ENCODE peak calls at places on chromosomes 11 and 22, in four cellular contexts. F is SK-N-SH, D is WTC11, M is K562. B is an unnamed sample.

GRCh38 chr11:117950999-117951961 is 22.1 kb upstream of the TMPRSS13 start:
- DNase-seq in M (no peak), D (no peak), F (no peak), B (no peak)

GRCh38 chr11:78414321-78415051 is 3.1 kb downstream of the GAB2 start:
- DNase-seq in D (no peak), F (peak), M (peak), B (no peak)

GRCh38 chr11:68271023-68271780 is 571 bp downstream of the C11orf24 start:
- DNase-seq in M (peak), F (peak), D (peak), B (no peak)

GRCh38 chr11:57237204-57237681 is at the start of gene APLNR:
- DNase-seq in M (peak), F (no peak), D (no peak), B (no peak)

GRCh38 chr11:13260963-13261599 is 16.5 kb upstream of the BMAL1 start:
- DNase-seq in D (no peak), F (no peak), M (no peak), B (no peak)

GRCh38 chr11:101061606-101062005 is 68.0 kb downstream of the PGR start:
- DNase-seq in D (no peak), F (no peak), M (no peak), B (no peak)

GRCh38 chr11:86247608-86248007 is 3.1 kb downstream of the EED start:
- DNase-seq in M (peak), F (no peak), D (no peak), B (no peak)

GRCh38 chr22:50034126-50035081 is 21.8 kb upstream of the IL17REL start:
- DNase-seq in D (no peak), M (no peak), F (peak), B (no peak)

GRCh38 chr11:84855846-84856245 is 771.3 kb downstream of the DLG2 start:
- DNase-seq in F (no peak), M (no peak), D (no peak), B (no peak)

GRCh38 chr11:57778318-57779037 is 16.9 kb downstream of the CTNND1 start:
- DNase-seq in D (peak), F (peak), M (peak), B (peak)

GRCh38 chr22:30354644-30355043 is 2.0 kb downstream of the SF3A1 start:
- DNase-seq in D (no peak), M (no peak), F (no peak), B (no peak)

GRCh38 chr11:70764356-70764905 is 366.1 kb downstream of the CTTN start:
- DNase-seq in D (no peak), F (no peak), M (no peak), B (no peak)

GRCh38 chr11:124535552-124536232 is 7.8 kb downstream of the OR8B12 start:
- DNase-seq in F (no peak), M (peak), D (no peak), B (no peak)

GRCh38 chr11:23318670-23319069 is 458.4 kb upstream of the CCDC179 start:
- DNase-seq in F (no peak), M (no peak), D (no peak), B (no peak)

GRCh38 chr11:1128333-1129142 is 29.2 kb upstream of the MUC5AC start:
- DNase-seq in M (no peak), D (peak), F (peak), B (no peak)

GRCh38 chr22:18156878-18157713 is 7.1 kb downstream of the USP18 start:
- DNase-seq in M (peak), F (peak), D (peak), B (peak)

GRCh38 chr11:6603287-6604080 is at the start of the genes ILK and RRP8:
- DNase-seq in D (peak), F (peak), M (peak), B (no peak)

GRCh38 chr22:20966883-20967696 is at the start of gene AIFM3:
- DNase-seq in F (peak), M (no peak), D (no peak), B (no peak)

GRCh38 chr11:4072668-4073285 is 21.8 kb upstream of the RRM1 start:
- DNase-seq in D (no peak), F (peak), M (peak), B (no peak)

GRCh38 chr22:50676211-50676636 is 3.6 kb downstream of the SHANK3 start:
- DNase-seq in M (no peak), F (no peak), D (no peak), B (no peak)

GRCh38 chr11:72591785-72592490 is 82.3 kb downstream of the PDE2A start:
- DNase-seq in M (no peak), F (no peak), D (no peak), B (no peak)

GRCh38 chr22:29309332-29310064 is 3.0 kb downstream of the GAS2L1 start:
- DNase-seq in D (no peak), F (peak), M (no peak), B (no peak)

GRCh38 chr11:118744001-118744400 is 47.0 kb downstream of the DDX6 start:
- DNase-seq in F (peak), M (no peak), D (no peak), B (no peak)

GRCh38 chr11:75351541-75352416 is at the start of gene ARRB1:
- DNase-seq in F (peak), D (peak), M (peak), B (no peak)

GRCh38 chr22:39937881-39938280 is 22.3 kb upstream of the TMA7B start:
- DNase-seq in M (no peak), F (no peak), D (no peak), B (no peak)

GRCh38 chr22:32337015-32337414 is 20.7 kb upstream of the RFPL3 start:
- DNase-seq in F (no peak), D (no peak), M (no peak), B (no peak)

GRCh38 chr11:126174816-126175215 is 36.6 kb downstream of the RPUSD4 start:
- DNase-seq in D (no peak), M (no peak), F (no peak), B (no peak)

GRCh38 chr11:79165908-79166307 is 274.9 kb downstream of the TENM4 start:
- DNase-seq in F (no peak), D (no peak), M (no peak), B (no peak)

GRCh38 chr22:17269607-17270261 is 50.5 kb upstream of the ADA2 start:
- DNase-seq in M (no peak), F (no peak), D (no peak), B (no peak)

GRCh38 chr22:50671641-50672040 is 982 bp upstream of the SHANK3 start:
- DNase-seq in D (no peak), M (no peak), F (no peak), B (no peak)

GRCh38 chr11:31625868-31626267 is 116.3 kb downstream of the ELP4 start:
- DNase-seq in D (no peak), M (no peak), F (no peak), B (no peak)

GRCh38 chr11:71309611-71310010 is 57.2 kb upstream of the SHANK2 start:
- DNase-seq in F (no peak), M (no peak), D (no peak), B (no peak)

GRCh38 chr11:22192289-22192641 is 620 bp upstream of the ANO5 start:
- DNase-seq in D (peak), M (peak), F (peak), B (no peak)

GRCh38 chr11:95705485-95706124 is 84.0 kb downstream of the FAM76B start:
- DNase-seq in F (peak), M (peak), D (peak), B (peak)

GRCh38 chr11:87352759-87353707 is 315.3 kb downstream of the TMEM135 start:
- DNase-seq in F (peak), D (peak), M (peak), B (peak)
- TF ChIP-seq TEAD4 in F (no peak), D (no peak), M (no peak), B (no peak)

GRCh38 chr11:24375351-24375750 is 121.5 kb upstream of the LUZP2 start:
- DNase-seq in M (no peak), F (no peak), D (no peak), B (no peak)
- TF ChIP-seq TEAD4 in M (no peak), F (no peak), D (no peak), B (no peak)

DNA sequence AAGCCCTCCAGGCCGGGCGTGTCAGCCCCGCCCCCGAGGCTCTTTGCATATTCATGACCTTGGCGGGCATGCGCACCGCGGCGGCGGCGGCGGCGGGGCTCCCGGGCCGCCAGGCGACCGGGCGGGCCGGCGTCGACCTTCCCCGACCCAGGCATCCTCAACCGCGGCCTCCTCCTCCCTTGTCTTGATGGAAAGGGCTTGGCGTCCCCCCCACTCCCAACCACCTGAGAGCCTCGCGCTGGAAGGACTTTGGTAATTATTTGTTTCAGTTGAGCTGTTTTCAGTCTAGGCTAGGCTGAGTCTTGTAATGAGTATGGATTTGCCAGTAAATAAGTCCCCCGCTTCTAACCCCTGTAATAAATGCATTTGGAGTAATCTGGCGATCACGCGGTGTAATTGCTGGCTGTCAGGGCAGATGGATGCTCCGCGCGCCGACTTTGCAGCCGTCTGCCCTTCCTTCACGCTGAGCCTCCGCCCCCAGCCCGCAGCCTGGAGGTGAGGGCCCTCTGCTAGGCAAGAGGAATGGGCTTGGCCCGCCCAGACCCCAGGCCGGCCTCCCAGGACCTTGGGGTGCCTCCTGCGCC is 25.2 kb downstream of the FLRT1 start:
- DNase-seq in F (peak), M (peak), D (peak), B (no peak)
- TF ChIP-seq TEAD4 in F (no peak), M (no peak), D (no peak), B (no peak)

DNA sequence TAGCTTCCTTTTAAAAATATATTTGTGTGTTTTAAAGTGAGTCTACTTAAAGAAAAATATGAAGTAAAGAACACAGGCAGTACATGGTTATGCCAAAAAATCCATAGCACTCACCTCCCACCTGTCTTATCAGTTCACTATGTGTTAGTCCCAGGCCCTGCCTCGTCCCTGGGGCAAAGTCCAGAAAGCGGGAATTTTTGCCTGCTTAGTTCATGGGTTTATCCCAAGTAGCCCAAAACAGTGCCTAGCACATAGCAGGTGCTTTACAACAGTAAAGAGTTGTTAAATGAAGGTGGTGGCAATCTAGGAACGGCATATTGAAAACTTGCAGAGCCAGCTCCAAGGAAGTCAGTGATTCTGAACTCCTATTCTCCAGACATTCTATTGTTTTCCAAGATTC is 154.0 kb downstream of the MN1 start:
- DNase-seq in D (no peak), M (no peak), F (no peak), B (no peak)
- TF ChIP-seq TEAD4 in D (no peak), M (no peak), F (no peak), B (no peak)

DNA sequence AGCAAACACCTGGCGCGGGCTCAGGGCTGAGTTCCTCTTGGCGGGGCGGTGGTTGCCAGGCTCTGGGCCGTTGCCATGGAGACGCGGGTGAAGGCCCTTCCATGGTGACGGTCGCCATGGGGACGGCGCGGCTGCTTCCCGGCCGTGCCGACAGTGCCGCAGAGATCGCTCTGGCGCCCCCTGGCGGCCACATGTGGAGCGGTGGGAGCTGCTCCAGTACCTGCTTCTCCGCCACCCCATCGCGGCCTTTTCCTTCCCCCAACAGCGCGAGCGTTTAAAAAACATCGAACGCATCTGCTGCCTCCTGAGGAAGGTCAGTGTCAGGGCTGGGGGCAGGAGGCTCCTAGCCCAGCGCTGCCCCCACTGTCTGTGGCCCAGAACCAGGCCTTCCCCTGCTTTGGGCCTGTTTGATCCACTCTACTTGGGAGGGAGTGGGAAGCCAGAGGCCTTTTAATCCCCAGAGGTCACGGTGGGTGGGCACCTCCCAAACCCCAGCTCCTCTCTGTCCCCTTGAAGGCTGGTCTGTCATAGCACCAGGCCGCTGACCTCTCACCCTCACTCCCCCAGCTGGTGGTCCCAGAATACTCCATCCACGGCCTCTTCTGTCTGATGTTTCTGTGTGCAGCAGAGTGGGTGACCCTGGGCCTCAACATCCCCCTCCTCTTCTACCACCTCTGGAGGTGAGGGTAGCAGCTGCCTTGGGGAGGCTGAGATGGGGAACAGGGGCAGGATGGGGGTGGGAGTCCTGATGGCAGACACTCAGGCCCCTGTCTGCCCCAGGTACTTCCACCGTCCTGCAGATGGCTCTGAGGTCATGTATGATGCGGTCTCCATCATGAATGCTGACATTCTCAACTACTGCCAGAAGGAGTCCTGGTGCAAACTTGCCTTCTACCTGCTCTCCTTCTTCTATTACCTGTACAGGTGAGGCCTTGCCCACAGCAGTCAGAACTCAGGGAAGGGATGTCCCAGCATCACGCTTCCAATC is 4.8 kb downstream of the CNIH2 start:
- DNase-seq in F (peak), D (peak), M (peak), B (peak)
- TF ChIP-seq TEAD4 in F (no peak), D (no peak), M (no peak), B (no peak)

GRCh38 chr22:41940853-41941765 is 5.8 kb downstream of the CENPM start:
- DNase-seq in D (peak), F (peak), M (peak), B (peak)

GRCh38 chr22:41947181-41948080 is 479 bp upstream of the CENPM start:
- DNase-seq in F (no peak), M (peak), D (no peak), B (no peak)

GRCh38 chr22:41946360-41947180 is at the start of gene CENPM:
- DNase-seq in F (peak), D (peak), M (peak), B (peak)

GRCh38 chr22:41939981-41940852 is 6.7 kb downstream of the CENPM start:
- DNase-seq in F (no peak), D (no peak), M (peak), B (no peak)

DNA sequence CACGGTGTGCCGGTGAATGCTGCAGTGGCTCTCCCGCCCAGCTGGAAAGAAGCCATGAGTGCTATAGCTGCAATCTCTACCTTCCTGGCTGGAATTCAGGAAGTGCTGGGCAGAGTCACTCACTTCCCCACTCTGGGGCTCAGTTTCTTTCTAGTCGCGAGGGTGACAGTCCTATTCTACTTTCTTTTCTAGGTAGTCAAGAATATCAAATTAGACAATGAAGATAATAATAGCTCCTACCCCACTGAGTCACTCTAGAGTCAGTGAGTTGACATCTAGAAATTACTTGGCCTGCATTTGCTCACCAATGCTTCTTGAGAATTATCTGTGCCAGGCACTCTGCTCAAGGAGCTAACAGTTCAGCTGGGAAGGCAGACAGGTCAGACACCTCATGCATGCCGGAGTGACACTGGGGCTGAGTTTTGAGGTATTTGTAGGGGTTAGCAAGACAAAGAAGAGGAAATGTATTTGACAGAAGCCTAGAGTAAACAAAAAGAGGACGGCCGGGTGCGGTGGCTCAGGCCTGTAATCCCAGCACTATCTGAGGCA is 3.2 kb downstream of the CENPM start:
- DNase-seq in D (no peak), F (no peak), M (no peak), B (no peak)
- TF ChIP-seq TEAD4 in D (no peak), F (no peak), M (no peak), B (no peak)

GRCh38 chr11:46200537-46201281 is 76.8 kb upstream of the CREB3L1 start:
- DNase-seq in F (no peak), D (no peak), M (no peak), B (no peak)

GRCh38 chr11:46198873-46199250 is 77.6 kb upstream of the PHF21A start:
- DNase-seq in M (no peak), F (no peak), D (no peak), B (no peak)

GRCh38 chr11:46203746-46204145 is 73.7 kb upstream of the CREB3L1 start:
- DNase-seq in M (no peak), D (no peak), F (no peak), B (no peak)

GRCh38 chr11:46202696-46203391 is 74.6 kb upstream of the CREB3L1 start:
- DNase-seq in F (no peak), M (no peak), D (no peak), B (no peak)

GRCh38 chr11:46202149-46202548 is 75.3 kb upstream of the CREB3L1 start:
- DNase-seq in M (no peak), F (no peak), D (peak), B (peak)
- TF ChIP-seq TEAD4 in M (no peak), F (no peak), D (no peak), B (no peak)

DNA sequence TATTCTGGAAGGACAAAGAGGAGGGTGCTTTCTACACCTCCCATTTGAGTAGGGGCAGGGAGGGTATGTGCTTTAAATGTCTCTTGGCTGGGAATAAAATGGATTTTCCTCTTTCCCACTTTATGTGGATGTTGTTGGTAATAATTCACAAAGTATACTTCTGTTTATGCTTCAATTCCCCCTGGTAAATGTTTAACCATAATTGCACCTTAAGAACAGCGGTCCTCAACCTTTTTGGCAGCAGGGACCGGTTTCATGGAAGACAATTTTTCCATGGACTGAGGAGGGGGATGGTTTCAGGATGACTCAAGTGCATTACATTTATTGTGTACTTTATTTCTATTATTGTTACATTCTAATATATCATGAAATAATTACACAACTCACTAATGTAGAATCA is 4.0 kb upstream of the TP53AIP1 start:
- DNase-seq in D (no peak), F (no peak), M (no peak), B (no peak)
- TF ChIP-seq TEAD4 in D (no peak), F (no peak), M (no peak), B (no peak)

DNA sequence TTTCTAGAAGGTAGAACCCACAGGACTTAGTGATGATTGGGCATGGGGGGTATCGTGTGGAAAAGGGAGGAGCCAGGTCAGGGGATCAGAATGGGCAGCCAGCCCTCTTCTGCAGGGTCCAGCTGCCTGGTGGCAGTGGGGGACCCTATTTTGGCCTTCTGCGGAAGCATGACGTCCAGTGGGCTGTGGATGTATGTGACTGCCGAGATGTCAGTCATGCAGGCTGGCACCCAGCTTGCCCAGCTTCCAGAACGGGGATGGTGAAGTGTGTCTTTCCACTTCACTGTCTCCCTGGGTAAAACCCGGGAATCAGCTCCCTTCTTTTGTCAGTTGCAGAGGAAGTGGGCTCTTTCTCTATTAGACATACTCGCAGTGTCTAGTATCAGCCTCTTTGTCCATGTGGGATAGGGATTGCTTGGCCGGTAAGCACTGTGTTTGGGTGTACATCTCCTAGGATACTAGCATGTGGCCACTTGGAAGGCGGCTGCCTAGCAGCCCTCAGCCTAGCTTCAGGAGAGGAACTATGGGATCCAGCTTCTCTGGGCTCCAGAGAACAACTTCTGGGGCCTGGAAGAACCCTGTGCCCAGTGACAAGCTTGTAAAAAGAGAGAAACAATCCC is 51.4 kb downstream of the GRIK4 start:
- DNase-seq in M (no peak), F (no peak), D (no peak), B (no peak)
- TF ChIP-seq TEAD4 in M (no peak), F (no peak), D (no peak), B (no peak)